ENCODE peak calls at places on chromosomes 7 and 10, in seven cellular contexts. G is hepatocyte, D is OCI-LY7, N is MM.1S, L is SK-N-SH, M is GM23338, J is HCT116. F is an unnamed sample. For H3K9me2, the result is how much of the 10 kb centered on the place peaks cover.

GRCh38 chr7:2313450-2314208 is 612 bp downstream of the SNX8 start:
- DNase-seq in G (peak), D (peak), N (no peak), L (no peak), M (no peak), J (no peak), F (peak)

GRCh38 chr10:119025336-119025735 is 4.2 kb upstream of the NANOS1 start:
- DNase-seq in G (peak), D (no peak), N (no peak), L (peak), M (no peak), J (no peak), F (peak)

GRCh38 chr10:104819731-104820130 is 178.6 kb downstream of the SORCS3 start:
- DNase-seq in G (no peak), D (no peak), N (no peak), L (no peak), M (no peak), J (no peak), F (no peak)

GRCh38 chr7:131238260-131238940 is 89.3 kb upstream of the MKLN1 start:
- DNase-seq in G (peak), D (no peak), N (no peak), L (no peak), M (no peak), J (no peak), F (peak)

GRCh38 chr7:114916261-114916892 is 5.5 kb upstream of the MDFIC start:
- DNase-seq in G (no peak), D (no peak), N (no peak), L (no peak), M (no peak), J (no peak), F (no peak)

GRCh38 chr7:139699640-139700504 is 77.9 kb downstream of the HIPK2 start:
- DNase-seq in G (no peak), D (no peak), N (no peak), L (no peak), M (peak), J (no peak), F (no peak)

GRCh38 chr10:132172091-132173066 is 14.4 kb upstream of the DPYSL4 start:
- DNase-seq in G (no peak), D (no peak), N (no peak), L (no peak), M (no peak), J (no peak), F (no peak)

GRCh38 chr7:106905734-106906133 is 40.7 kb downstream of the PIK3CG start:
- DNase-seq in G (no peak), D (no peak), N (no peak), L (no peak), M (peak), J (no peak), F (no peak)

GRCh38 chr7:30776971-30777370 is 5.8 kb downstream of the MINDY4 start:
- DNase-seq in G (no peak), D (no peak), N (no peak), L (no peak), M (no peak), J (no peak), F (no peak)

GRCh38 chr7:30659312-30659711 is 22.9 kb downstream of the CRHR2 start:
- DNase-seq in G (no peak), D (no peak), N (no peak), L (no peak), M (no peak), J (no peak), F (no peak)

GRCh38 chr7:4745971-4746919 is 29.2 kb upstream of the AP5Z1 start:
- DNase-seq in G (peak), D (peak), N (peak), L (no peak), M (no peak), J (no peak), F (peak)

GRCh38 chr7:140674899-140675701 is 2.4 kb downstream of the ADCK2 start:
- DNase-seq in G (peak), D (peak), N (peak), L (peak), M (peak), J (peak), F (peak)

GRCh38 chr7:104784678-104785077 is 229.3 kb upstream of the KMT2E start:
- DNase-seq in G (no peak), D (no peak), N (no peak), L (no peak), M (no peak), J (no peak), F (no peak)

GRCh38 chr10:24344279-24344678 is 135.3 kb downstream of the KIAA1217 start:
- DNase-seq in G (peak), D (no peak), N (no peak), L (peak), M (no peak), J (no peak), F (peak)

GRCh38 chr7:4789194-4790077 is 14.0 kb downstream of the AP5Z1 start:
- DNase-seq in G (no peak), D (no peak), N (no peak), L (peak), M (no peak), J (no peak), F (no peak)

GRCh38 chr10:131871673-131872005 is 29.2 kb upstream of the PPP2R2D start:
- DNase-seq in G (no peak), D (no peak), N (no peak), L (no peak), M (no peak), J (no peak), F (no peak)

GRCh38 chr10:59588791-59589190 is 120.9 kb downstream of the SLC16A9 start:
- DNase-seq in G (no peak), D (no peak), N (no peak), L (no peak), M (no peak), J (no peak), F (peak)

GRCh38 chr7:130084037-130084875 is 13.9 kb downstream of the KLHDC10 start:
- DNase-seq in G (no peak), D (peak), N (peak), L (no peak), M (peak), J (no peak), F (peak)

GRCh38 chr10:116418394-116418793 is 9.3 kb upstream of the PNLIPRP3 start:
- DNase-seq in G (no peak), D (no peak), N (no peak), L (no peak), M (no peak), J (no peak), F (no peak)

GRCh38 chr7:105769951-105770628 is 106.3 kb downstream of the ATXN7L1 start:
- DNase-seq in G (no peak), D (no peak), N (no peak), L (peak), M (no peak), J (peak), F (peak)

GRCh38 chr7:112889834-112890438 is 99.7 kb upstream of the TMEM168 start:
- DNase-seq in G (no peak), D (no peak), N (no peak), L (no peak), M (no peak), J (no peak), F (no peak)

GRCh38 chr10:7484456-7485266 is 73.8 kb upstream of the SFMBT2 start:
- DNase-seq in G (no peak), D (peak), N (peak), L (peak), M (peak), J (no peak), F (no peak)

GRCh38 chr7:122511268-122511667 is 187.6 kb downstream of the RNF133 start:
- DNase-seq in G (no peak), D (no peak), N (no peak), L (no peak), M (no peak), J (no peak), F (no peak)

GRCh38 chr7:75762350-75762917 is 9.6 kb downstream of the CCL26 start:
- DNase-seq in G (peak), D (peak), N (peak), L (peak), M (peak), J (peak), F (peak)

GRCh38 chr10:48670978-48671913 is 13.4 kb upstream of the WDFY4 start:
- DNase-seq in G (no peak), D (peak), N (no peak), L (no peak), M (peak), J (no peak), F (no peak)

GRCh38 chr7:75639071-75639892 is 99.5 kb downstream of the HIP1 start:
- DNase-seq in G (peak), D (peak), N (no peak), L (peak), M (peak), J (no peak), F (peak)

GRCh38 chr7:74023037-74023436 is 4.9 kb upstream of the ELN start:
- DNase-seq in G (peak), D (no peak), N (no peak), L (peak), M (peak), J (no peak), F (peak)

GRCh38 chr10:113754125-113754524 is 2.6 kb downstream of the PLEKHS1 start:
- DNase-seq in G (no peak), D (no peak), N (no peak), L (no peak), M (no peak), J (no peak), F (no peak)

GRCh38 chr7:94434031-94434430 is 39.3 kb downstream of the COL1A2 start:
- DNase-seq in G (no peak), D (no peak), N (no peak), L (no peak), M (no peak), J (no peak), F (no peak)

GRCh38 chr7:69787736-69788431 is 189.6 kb downstream of the AUTS2 start:
- DNase-seq in G (no peak), D (no peak), N (no peak), L (no peak), M (no peak), J (no peak), F (no peak)

GRCh38 chr10:33070101-33070500 is 112.1 kb upstream of the ITGB1 start:
- DNase-seq in G (no peak), D (no peak), N (no peak), L (no peak), M (no peak), J (no peak), F (no peak)

GRCh38 chr7:28654111-28654510 is 241.8 kb downstream of the CREB5 start:
- DNase-seq in G (no peak), D (no peak), N (no peak), L (no peak), M (no peak), J (no peak), F (no peak)

GRCh38 chr10:69421611-69422308 is 5.0 kb upstream of the TACR2 start:
- DNase-seq in G (peak), D (no peak), N (no peak), L (no peak), M (no peak), J (no peak), F (no peak)

DNA sequence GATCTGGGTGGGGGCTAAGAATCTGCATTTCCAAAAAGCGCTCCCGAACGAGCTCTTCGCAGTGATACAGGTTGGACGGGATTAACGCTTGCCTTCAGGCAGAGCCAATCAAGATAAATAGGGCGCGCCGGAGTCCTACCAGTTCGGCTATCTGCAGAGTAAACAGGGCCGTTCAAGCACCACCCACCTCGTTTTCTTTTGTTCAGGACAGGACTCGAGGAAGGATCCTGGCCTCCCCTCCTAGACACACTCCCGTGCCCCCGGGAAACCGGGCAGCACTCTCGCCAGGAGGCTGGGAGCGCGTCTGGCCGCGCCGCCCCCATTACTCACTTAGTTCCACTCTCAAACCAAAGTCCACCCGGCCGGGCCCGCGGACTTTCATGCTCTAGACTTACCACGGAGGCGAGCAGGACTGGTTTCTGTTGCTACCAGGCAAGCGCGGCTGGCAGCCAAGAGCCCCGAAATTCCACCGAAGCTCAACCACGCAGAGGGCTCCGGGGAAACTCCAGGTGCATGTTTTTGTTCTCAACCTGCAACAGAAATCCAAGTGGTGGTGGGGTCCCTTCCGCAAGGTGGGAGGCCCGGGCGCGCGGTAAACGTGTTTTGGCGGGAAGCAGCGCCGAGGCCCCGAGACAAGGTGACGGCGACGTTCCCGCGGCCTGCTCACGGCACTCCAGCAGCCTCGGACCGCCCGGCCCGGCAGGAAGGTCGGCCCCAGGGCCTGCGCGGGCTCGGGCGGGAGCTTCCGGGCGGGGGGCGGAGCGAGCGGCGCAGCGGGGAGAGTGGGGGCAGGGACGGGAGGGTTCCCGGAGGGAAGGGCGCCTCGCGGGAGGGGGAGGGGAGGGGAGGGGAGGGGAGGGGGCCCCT is 12.7 kb downstream of the HNRNPF start:
- DNase-seq in G (peak), D (peak), N (peak), L (peak), M (peak), J (no peak), F (peak)
- TF ChIP-seq EZH2phosphoT487 in G (no peak), D (no peak), N (no peak), L (no peak), M (no peak), J (no peak), F (no peak)

DNA sequence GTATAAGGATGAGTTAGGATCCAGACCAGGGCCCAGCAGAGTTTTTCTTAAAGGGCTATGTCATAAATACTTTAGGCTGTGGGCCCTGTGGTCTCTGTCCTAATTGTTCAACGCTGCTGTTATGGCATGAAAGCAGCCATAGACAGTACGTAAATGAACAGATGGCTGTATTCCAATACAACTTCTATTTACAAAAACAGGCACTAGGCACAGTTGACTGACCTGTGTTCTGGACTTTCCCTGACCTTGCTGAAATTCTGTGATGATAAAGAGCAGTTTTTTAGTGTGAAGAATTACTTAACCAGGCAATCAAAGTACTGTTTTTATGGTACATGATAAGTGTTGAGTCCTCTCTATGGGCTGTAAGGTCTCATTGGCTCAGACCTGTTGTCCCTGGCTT is 17.1 kb downstream of the PDCD11 start:
- DNase-seq in G (no peak), D (no peak), N (no peak), L (no peak), M (no peak), J (no peak), F (no peak)
- H3K9me2 ChIP-seq in G (under half), D (under half), N (under half), L (under half), M (under half), J (under half), F (under half)

DNA sequence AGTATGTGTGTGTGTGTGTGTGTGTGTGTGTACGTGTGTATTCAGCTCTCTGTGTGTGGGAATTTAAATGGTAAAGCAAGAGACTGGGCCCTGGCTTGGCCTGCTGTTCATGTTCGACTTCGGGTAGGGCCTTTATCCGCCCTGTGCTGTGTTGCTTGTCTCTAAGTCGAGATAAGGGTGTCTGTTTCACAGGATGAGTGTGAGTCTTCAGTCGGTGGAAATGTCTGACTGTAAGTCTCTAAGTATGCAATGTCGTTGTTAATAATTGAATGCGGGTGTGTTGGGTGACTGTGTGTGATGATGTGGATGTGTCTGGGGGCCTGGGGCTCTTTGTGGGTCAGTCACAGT is 34.7 kb downstream of the HIF1AN start:
- DNase-seq in G (no peak), D (no peak), N (no peak), L (peak), M (no peak), J (no peak), F (no peak)
- TF ChIP-seq CTCF in G (no peak), D (no peak), N (no peak), L (no peak), M (no peak), J (no peak), F (no peak)

GRCh38 chr7:7640221-7641128 is at the start of gene UMAD1:
- DNase-seq in G (peak), D (peak), N (peak), L (peak), M (peak), J (peak), F (peak)

GRCh38 chr7:7639847-7640220 is 718 bp upstream of the UMAD1 start:
- DNase-seq in G (peak), D (peak), N (peak), L (no peak), M (no peak), J (no peak), F (peak)

GRCh38 chr7:7641129-7641663 is 644 bp downstream of the UMAD1 start:
- DNase-seq in G (peak), D (no peak), N (no peak), L (peak), M (peak), J (peak), F (peak)

GRCh38 chr7:7642081-7642480 is 1.5 kb downstream of the UMAD1 start:
- DNase-seq in G (peak), D (peak), N (no peak), L (no peak), M (no peak), J (no peak), F (peak)

DNA sequence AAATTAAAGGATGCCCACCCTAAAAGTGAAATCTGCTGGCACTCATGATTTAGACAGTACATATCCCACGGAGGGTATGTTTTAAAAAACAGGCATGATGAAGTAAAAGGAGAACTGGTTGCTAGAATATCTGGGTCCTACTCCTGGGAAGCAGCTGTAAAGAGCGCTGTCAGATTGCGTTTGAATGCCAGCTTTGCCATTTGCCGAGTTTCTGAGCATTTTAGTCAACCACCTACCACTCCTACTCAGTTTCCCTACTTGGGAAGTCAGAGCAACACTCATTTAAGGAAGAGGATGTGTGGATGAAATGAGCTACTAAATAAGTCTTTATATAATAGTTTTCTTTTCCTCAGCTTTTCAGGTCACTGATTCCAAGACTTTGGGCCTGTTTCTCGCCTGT is 1.1 kb upstream of the UMAD1 start:
- DNase-seq in G (no peak), D (peak), N (no peak), L (no peak), M (no peak), J (no peak), F (no peak)
- TF ChIP-seq EZH2phosphoT487 in G (no peak), D (no peak), N (no peak), L (no peak), M (no peak), J (no peak), F (no peak)

GRCh38 chr7:156021476-156021875 is 209.2 kb upstream of the SHH start:
- DNase-seq in G (no peak), D (no peak), N (no peak), L (no peak), M (no peak), J (no peak), F (no peak)
- H3K9me2 ChIP-seq in G (under half), D (under half), N (under half), L (under half), M (under half), J (under half), F (under half)

GRCh38 chr10:55191236-55191860 is 390.3 kb upstream of the PCDH15 start:
- DNase-seq in G (no peak), D (no peak), N (no peak), L (no peak), M (no peak), J (no peak), F (no peak)
- TF ChIP-seq CTCF in G (no peak), D (no peak), N (no peak), L (no peak), M (no peak), J (no peak), F (no peak)